ENCODE peak calls at places on chromosomes 2 and 18, in nine cellular contexts. E is mesendoderm, M is posterior cingulate gyrus, X is H9, H is hypothalamus, J is NCI-H2029 treated with DMSO at 0.1 percent for 48 hours, T is tibial nerve, C is MV-4-11, Q is cardiac muscle cell. S is an unnamed sample.

GRCh38 chr2:43008388-43008787 is 216.0 kb upstream of the HAAO start:
- DNase-seq in Q (no peak), H (no peak), X (no peak), C (no peak), J (no peak), T (no peak), M (peak), E (no peak), S (no peak)

GRCh38 chr2:70123051-70123828 is 36.0 kb downstream of the PCBP1 start:
- DNase-seq in E (peak), M (peak), T (peak), H (no peak), J (peak), X (peak), Q (peak), C (no peak), S (no peak)

GRCh38 chr2:108305901-108306300 is 17.2 kb downstream of the SULT1C2 start:
- DNase-seq in C (no peak), Q (no peak), J (no peak), X (no peak), M (no peak), E (no peak), T (no peak), H (no peak), S (no peak)

GRCh38 chr2:58032016-58032750 is 14.4 kb upstream of the VRK2 start:
- DNase-seq in E (no peak), H (no peak), T (no peak), J (no peak), Q (no peak), M (no peak), X (no peak), C (peak), S (peak)

GRCh38 chr2:18484625-18485024 is 75.8 kb downstream of the RDH14 start:
- DNase-seq in M (no peak), H (no peak), X (no peak), T (no peak), J (no peak), C (no peak), Q (no peak), E (peak), S (no peak)

GRCh38 chr2:113762377-113763118 is 6.1 kb upstream of the SLC35F5 start:
- DNase-seq in X (no peak), T (no peak), E (peak), H (no peak), C (no peak), Q (peak), M (no peak), J (no peak), S (no peak)

GRCh38 chr18:63342206-63342605 is 22.6 kb upstream of the BCL2 start:
- DNase-seq in C (peak), M (peak), H (no peak), J (no peak), T (no peak), X (peak), Q (peak), E (peak), S (peak)

GRCh38 chr2:12928197-12928596 is 211.5 kb downstream of the TRIB2 start:
- DNase-seq in T (no peak), X (no peak), M (no peak), C (no peak), E (no peak), H (no peak), Q (peak), J (no peak), S (no peak)

GRCh38 chr2:196182439-196183171 is 11.2 kb upstream of the STK17B start:
- DNase-seq in H (no peak), C (no peak), T (no peak), X (no peak), Q (no peak), M (no peak), E (no peak), J (no peak), S (no peak)

GRCh38 chr18:72086421-72086820 is 457.7 kb downstream of the CBLN2 start:
- DNase-seq in H (no peak), M (no peak), X (no peak), J (peak), E (peak), T (no peak), C (peak), Q (peak), S (peak)

GRCh38 chr2:122105885-122106221 is 350.4 kb downstream of the TSN start:
- DNase-seq in J (no peak), M (no peak), H (no peak), X (no peak), T (no peak), E (no peak), C (no peak), Q (peak), S (no peak)

GRCh38 chr18:70250781-70251180 is 38.1 kb upstream of the SOCS6 start:
- DNase-seq in J (no peak), C (no peak), H (no peak), T (no peak), M (no peak), X (no peak), E (no peak), Q (no peak), S (no peak)

GRCh38 chr2:98281607-98282006 is 64.6 kb upstream of the CNGA3 start:
- DNase-seq in H (no peak), J (no peak), T (no peak), E (peak), X (no peak), C (no peak), Q (no peak), M (no peak), S (no peak)

S was measured in KBM-7.